ENCODE peak calls at places on chromosomes 3 and 15, in six cellular contexts. F is heart right ventricle; P is endodermal cell; O is tibial artery; J is CD4-positive, CD25-positive, alpha-beta regulatory T cell; L is stomach. W is an unnamed sample.

GRCh38 chr15:77486542-77487478 is 66.1 kb downstream of the HMG20A start:
- DNase-seq in F (no peak), P (no peak), O (no peak), J (no peak), L (no peak), W (no peak)

GRCh38 chr15:95284933-95285401 is 1045.5 kb upstream of the NR2F2 start:
- DNase-seq in F (no peak), P (peak; percentile 58), O (no peak), J (no peak), L (no peak), W (no peak)

GRCh38 chr3:7950890-7951289 is 550.7 kb upstream of the LMCD1 start:
- DNase-seq in F (no peak), P (no peak), O (no peak), J (no peak), L (no peak), W (no peak)

GRCh38 chr3:185932213-185932612 is 5.6 kb downstream of the TRA2B start:
- DNase-seq in F (no peak), P (peak; percentile 19), O (no peak), J (no peak), L (no peak), W (no peak)

GRCh38 chr15:39860200-39860599 is 59.9 kb downstream of the GPR176 start:
- DNase-seq in F (no peak), P (no peak), O (no peak), J (no peak), L (no peak), W (no peak)

GRCh38 chr15:92797168-92798052 is 102.7 kb upstream of the CHD2 start:
- DNase-seq in F (no peak), P (peak; percentile 61), O (no peak), J (peak; percentile 87), L (no peak), W (no peak)

GRCh38 chr15:33149919-33150318 is 44.6 kb downstream of the FMN1 start:
- DNase-seq in F (no peak), P (no peak), O (no peak), J (no peak), L (no peak), W (no peak)

GRCh38 chr3:151468284-151468917 is 7.5 kb upstream of the IGSF10 start:
- DNase-seq in F (no peak), P (peak; percentile 80), O (peak; percentile 30), J (peak; percentile 54), L (peak; percentile 48), W (no peak)

GRCh38 chr3:158700559-158700958 is 28.1 kb upstream of the LXN start:
- DNase-seq in F (no peak), P (no peak), O (no peak), J (no peak), L (no peak), W (peak; percentile 46)

GRCh38 chr3:155069729-155070128 is 10.4 kb upstream of the MME start:
- DNase-seq in F (no peak), P (no peak), O (no peak), J (no peak), L (no peak), W (no peak)

GRCh38 chr3:70757658-70758057 is 445.2 kb upstream of the MDFIC2 start:
- DNase-seq in F (no peak), P (no peak), O (no peak), J (no peak), L (no peak), W (no peak)

GRCh38 chr15:31973197-31973596 is 57.1 kb upstream of the CHRNA7 start:
- DNase-seq in F (no peak), P (no peak), O (no peak), J (no peak), L (no peak), W (no peak)

GRCh38 chr3:66499881-66500574 is 794 bp downstream of the LRIG1 start:
- DNase-seq in F (peak; percentile 48), P (peak; percentile 80), O (no peak), J (peak; percentile 52), L (peak; percentile 34), W (peak; percentile 74)

GRCh38 chr3:156763931-156764720 is 62.0 kb upstream of the LEKR1 start:
- DNase-seq in F (no peak), P (no peak), O (no peak), J (no peak), L (no peak), W (no peak)

GRCh38 chr15:70266412-70267089 is 168.8 kb upstream of the TLE3 start:
- DNase-seq in F (peak; percentile 71), P (no peak), O (peak; percentile 90), J (no peak), L (peak; percentile 75), W (peak; percentile 92)

GRCh38 chr3:128353991-128354687 is 112.6 kb downstream of the DNAJB8 start:
- DNase-seq in F (no peak), P (no peak), O (no peak), J (no peak), L (no peak), W (no peak)

GRCh38 chr3:27553868-27554540 is 69.8 kb upstream of the SLC4A7 start:
- DNase-seq in F (no peak), P (no peak), O (no peak), J (no peak), L (no peak), W (no peak)

DNA sequence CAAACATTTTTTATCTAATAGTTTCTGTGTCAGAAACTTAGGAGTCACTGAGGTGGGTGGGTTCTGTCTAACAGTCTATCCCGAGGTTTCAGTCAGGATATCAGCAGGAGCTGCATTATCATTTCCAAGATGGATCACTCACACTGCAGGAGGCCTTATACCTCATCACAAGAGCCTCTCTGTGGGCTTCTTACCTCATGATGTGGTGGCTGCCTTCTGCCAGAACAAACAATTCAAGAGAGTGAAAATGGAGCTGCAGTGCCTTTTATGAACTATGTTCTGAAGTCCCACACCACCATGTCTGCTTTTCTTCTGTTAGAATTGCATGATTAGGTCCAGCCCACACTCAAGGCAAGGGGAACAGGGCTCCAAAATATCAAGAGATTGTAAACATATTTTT is 27.9 kb downstream of the RFX7 start:
- DNase-seq in F (no peak), P (peak; percentile 49), O (no peak), J (no peak), L (no peak), W (no peak)
- H3K4me3 ChIP-seq in F (no peak overlapping the region), P (no peak overlapping the region), O (no peak overlapping the region), J (no peak overlapping the region), L (no peak overlapping the region), W (no peak overlapping the region)

GRCh38 chr3:194306771-194307640 is 44.1 kb downstream of the CPN2 start:
- DNase-seq in F (no peak), P (peak; percentile 28), O (no peak), J (peak; percentile 96), L (no peak), W (no peak)

GRCh38 chr3:194310060-194310481 is 41.1 kb downstream of the CPN2 start:
- DNase-seq in F (no peak), P (peak; percentile 41), O (no peak), J (no peak), L (no peak), W (no peak)

GRCh38 chr3:194308635-194309213 is 42.4 kb downstream of the CPN2 start:
- DNase-seq in F (no peak), P (peak; percentile 24), O (no peak), J (no peak), L (no peak), W (no peak)

GRCh38 chr3:194306109-194306686 is 44.9 kb downstream of the CPN2 start:
- DNase-seq in F (no peak), P (peak; percentile 74), O (no peak), J (peak; percentile 98), L (no peak), W (peak; percentile 44)

GRCh38 chr3:194307849-194308248 is 43.3 kb downstream of the CPN2 start:
- DNase-seq in F (no peak), P (peak; percentile 27), O (no peak), J (no peak), L (no peak), W (no peak)
- H3K27me3 ChIP-seq in F (peaks cover 55% of the 10 kb centered on the region), P (no peaks in the 10 kb centered on the region), O (peaks cover 36% of the 10 kb centered on the region), J (no peaks in the 10 kb centered on the region), L (no peaks in the 10 kb centered on the region), W (no peaks in the 10 kb centered on the region)

GRCh38 chr15:98965597-98965996 is 42.0 kb downstream of the PGPEP1L start:
- DNase-seq in F (no peak), P (peak; percentile 46), O (no peak), J (no peak), L (no peak), W (no peak)

GRCh38 chr15:98967916-98968315 is 39.7 kb downstream of the PGPEP1L start:
- DNase-seq in F (no peak), P (peak; percentile 29), O (no peak), J (no peak), L (no peak), W (no peak)

GRCh38 chr15:98964461-98965454 is 42.8 kb downstream of the PGPEP1L start:
- DNase-seq in F (no peak), P (peak; percentile 38), O (no peak), J (no peak), L (no peak), W (no peak)

GRCh38 chr15:98967096-98967495 is 40.5 kb downstream of the PGPEP1L start:
- DNase-seq in F (no peak), P (peak; percentile 13), O (no peak), J (no peak), L (no peak), W (no peak)

DNA sequence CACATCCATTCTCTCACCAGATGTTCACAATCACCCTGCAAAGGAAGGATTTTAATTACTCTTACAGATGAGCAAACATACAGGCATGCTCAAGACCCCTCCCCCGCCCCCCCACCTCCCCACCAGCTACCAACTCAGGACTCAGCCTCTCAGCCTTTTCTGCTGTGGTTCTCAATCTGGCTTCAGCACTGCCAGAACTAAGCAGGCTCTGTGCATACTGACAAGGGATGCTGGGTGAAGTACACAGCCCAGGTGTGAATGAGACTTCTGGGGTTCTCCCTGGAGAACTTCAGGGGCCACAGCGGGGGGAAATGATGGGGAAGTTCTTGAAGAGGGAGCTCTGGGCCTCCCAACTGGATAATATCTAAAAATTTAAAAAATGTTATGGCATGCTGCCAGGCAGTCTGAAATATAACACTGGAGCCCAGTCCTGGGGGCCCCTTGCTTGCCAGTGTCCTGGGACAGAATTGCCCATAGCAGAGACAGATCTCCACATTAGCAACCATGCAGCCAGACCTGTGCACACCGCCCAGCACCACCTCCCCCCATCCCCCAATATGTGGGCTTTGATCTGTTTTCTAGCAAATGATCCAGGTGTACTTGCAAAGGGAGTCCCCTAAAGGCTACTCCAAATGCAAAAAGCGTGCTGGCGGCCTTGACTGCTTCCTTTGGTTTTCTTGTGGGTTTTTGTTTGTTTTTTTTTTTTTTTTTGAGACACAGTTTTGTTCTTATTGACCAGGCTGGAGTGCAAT is 41.4 kb downstream of the PGPEP1L start:
- DNase-seq in F (no peak), P (peak; percentile 49), O (no peak), J (no peak), L (no peak), W (no peak)
- H3K4me3 ChIP-seq in F (no peak overlapping the region), P (no peak overlapping the region), O (no peak overlapping the region), J (no peak overlapping the region), L (no peak overlapping the region), W (no peak overlapping the region)

DNA sequence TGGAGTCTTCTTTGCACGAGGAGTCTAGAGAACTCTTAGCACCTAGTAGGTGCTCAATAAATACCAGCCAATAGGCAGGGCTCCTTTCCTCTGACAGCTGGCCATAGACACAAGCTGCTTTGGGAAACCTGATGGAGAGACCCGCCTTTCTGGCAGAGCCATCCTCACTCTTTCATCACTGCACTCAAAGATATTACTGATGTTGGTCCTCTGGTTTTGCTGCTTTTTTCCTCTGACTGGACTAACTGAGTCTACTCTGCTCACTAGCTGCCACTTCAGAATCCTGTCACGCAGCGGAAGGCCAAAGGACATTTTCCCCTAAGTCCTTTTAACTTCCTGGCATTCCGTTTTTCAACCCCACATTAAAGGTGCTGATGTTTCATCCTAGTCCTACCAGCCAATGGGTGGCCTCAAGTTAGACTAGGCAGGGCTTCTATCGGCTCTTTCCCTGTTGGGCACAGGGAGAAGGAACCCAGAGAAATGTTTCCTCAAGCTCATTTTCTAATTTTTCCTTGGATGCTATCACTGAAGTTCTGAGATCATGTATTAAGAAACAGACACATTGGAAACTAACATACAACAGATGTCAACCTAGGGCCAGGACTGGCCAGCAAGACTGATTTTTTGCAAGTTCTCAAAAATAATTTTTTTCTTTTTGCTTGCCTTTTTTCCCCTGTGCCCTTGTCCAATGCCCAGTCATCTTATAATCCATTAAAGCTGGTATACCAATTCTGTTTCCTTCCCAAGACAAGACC is 132.8 kb upstream of the ICE2 start:
- DNase-seq in F (no peak), P (no peak), O (no peak), J (no peak), L (no peak), W (no peak)
- H3K27me3 ChIP-seq in F (no peaks in the 10 kb centered on the region), P (no peaks in the 10 kb centered on the region), O (no peaks in the 10 kb centered on the region), J (peaks cover 9% of the 10 kb centered on the region), L (no peaks in the 10 kb centered on the region), W (no peaks in the 10 kb centered on the region)

W was measured in right cardiac atrium.